ENCODE peak calls at places on chromosome 3, in six cellular contexts. K is activated T-cell treated with anti-CD3 and anti-CD28 coated beads for 4 hours; Y is stimulated activated CD4-positive, alpha-beta T cell treated with anti-CD3 and anti-CD28 coated beads, Interleukin-4, amount 100 ng/mL, for 48 hours; D is RPMI8226; R is left cardiac atrium; B is right atrium auricular region. H is an unnamed sample.

GRCh38 chr3:159882784-159883779 is 105.6 kb upstream of the IL12A start:
- DNase-seq in K (no peak), D (no peak), B (no peak), Y (no peak), R (no peak), H (no peak)

GRCh38 chr3:128364291-128364690 is 102.4 kb downstream of the DNAJB8 start:
- DNase-seq in B (no peak), D (no peak), K (no peak), Y (no peak), R (no peak), H (no peak)

GRCh38 chr3:37997321-37997720 is 6.7 kb downstream of the VILL start:
- DNase-seq in K (no peak), Y (no peak), D (no peak), B (no peak), R (peak), H (peak)

GRCh38 chr3:46416134-46417119 is 9.4 kb downstream of the CCRL2 start:
- DNase-seq in R (no peak), Y (no peak), B (no peak), D (peak), K (no peak), H (no peak)

GRCh38 chr3:189794518-189794917 is 163.3 kb downstream of the TP63 start:
- DNase-seq in B (no peak), Y (no peak), K (no peak), R (no peak), D (no peak), H (no peak)

GRCh38 chr3:124117486-124117885 is 125.6 kb upstream of the ROPN1 start:
- DNase-seq in B (peak), D (no peak), Y (no peak), R (peak), K (no peak), H (no peak)

GRCh38 chr3:170585008-170585936 is 603 bp downstream of the SLC7A14 start:
- DNase-seq in D (no peak), K (no peak), Y (no peak), B (no peak), R (no peak), H (peak)

GRCh38 chr3:112982710-112983109 is 7.8 kb upstream of the CD200R1 start:
- DNase-seq in R (no peak), D (no peak), B (no peak), K (no peak), Y (no peak), H (no peak)